ENCODE peak calls at places on chromosomes 12 and 14, in ten cellular contexts. A is SJSA1, J is MM.1S, E is breast epithelium, W is BJ, B is GM23338, D is adrenal gland, Q is psoas muscle, U is left ventricle myocardium inferior, F is prostate gland. Z is an unnamed sample.

GRCh38 chr14:61567838-61568571 is 127.3 kb upstream of the HIF1A start:
- DNase-seq in E (no peak), B (peak; percentile 38), A (no peak), Q (no peak), F (no peak), W (no peak), U (no peak), J (no peak), D (no peak), Z (no peak)

GRCh38 chr12:3225154-3225795 is 148.1 kb downstream of the TSPAN9 start:
- DNase-seq in B (no peak), J (no peak), Q (no peak), U (no peak), W (no peak), E (no peak), D (no peak), A (peak; percentile 74), F (no peak), Z (no peak)

GRCh38 chr12:132310181-132311040 is 19.0 kb downstream of the GALNT9 start:
- DNase-seq in U (no peak), W (no peak), J (no peak), E (no peak), A (no peak), Q (peak; percentile 9), B (no peak), D (no peak), F (no peak), Z (peak; percentile 55)

GRCh38 chr12:52975820-52976573 is 27.1 kb downstream of the KRT18 start:
- DNase-seq in D (no peak), U (no peak), J (no peak), A (peak; percentile 76), W (no peak), E (no peak), F (no peak), Q (no peak), B (peak; percentile 74), Z (no peak)

GRCh38 chr14:32724864-32725550 is 213.7 kb upstream of the NPAS3 start:
- DNase-seq in J (no peak), D (no peak), U (no peak), A (peak; percentile 50), Q (no peak), B (peak; percentile 15), F (no peak), E (no peak), W (peak; percentile 85), Z (peak; percentile 6)

GRCh38 chr12:95836630-95837239 is 22.0 kb upstream of the SNRPF start:
- DNase-seq in F (no peak), A (no peak), E (no peak), B (no peak), D (no peak), Q (no peak), W (no peak), U (no peak), J (no peak), Z (peak; percentile 46)

GRCh38 chr12:57813971-57814771 is 4.4 kb downstream of the AVIL start:
- DNase-seq in E (no peak), J (no peak), B (no peak), A (no peak), U (no peak), F (no peak), W (no peak), Q (peak; percentile 47), D (no peak), Z (peak; percentile 71)

GRCh38 chr12:88308825-88309224 is 166.7 kb downstream of the TMTC3 start:
- DNase-seq in D (no peak), J (no peak), F (no peak), W (peak; percentile 58), B (no peak), U (no peak), A (no peak), Q (no peak), E (no peak), Z (no peak)

GRCh38 chr14:36816481-36816880 is 154.8 kb downstream of the PAX9 start:
- DNase-seq in U (no peak), B (no peak), J (no peak), E (no peak), W (no peak), A (no peak), D (no peak), F (no peak), Q (no peak), Z (no peak)

GRCh38 chr12:5561057-5561456 is 129.1 kb downstream of the NTF3 start:
- DNase-seq in F (no peak), J (no peak), Q (no peak), W (no peak), B (no peak), U (no peak), D (no peak), E (no peak), A (no peak), Z (no peak)

GRCh38 chr12:58509116-58509885 is 411.0 kb downstream of the LRIG3 start:
- DNase-seq in F (no peak), W (no peak), J (no peak), U (no peak), B (no peak), E (no peak), D (no peak), Q (no peak), A (no peak), Z (no peak)

GRCh38 chr12:120688527-120689071 is 1.6 kb downstream of the MLEC start:
- DNase-seq in E (no peak), A (no peak), J (no peak), W (no peak), D (no peak), U (no peak), Q (no peak), B (no peak), F (no peak), Z (peak; percentile 20)

GRCh38 chr14:100898465-100898864 is 5.1 kb downstream of the RTL1 start:
- DNase-seq in A (no peak), B (no peak), J (no peak), D (peak; percentile 23), F (no peak), Q (no peak), E (no peak), W (no peak), U (no peak), Z (no peak)
- H3K27me3 ChIP-seq in A (no peaks in the 10 kb centered on the region), B (peaks cover 16% of the 10 kb centered on the region), J (peaks cover 38% of the 10 kb centered on the region), D (no peaks in the 10 kb centered on the region), F (no peaks in the 10 kb centered on the region), Q (no peaks in the 10 kb centered on the region), E (peaks cover 21% of the 10 kb centered on the region), W (no peaks in the 10 kb centered on the region), U (peaks cover 97% of the 10 kb centered on the region), Z (no peaks in the 10 kb centered on the region)

GRCh38 chr12:38983117-38983571 is 77.8 kb upstream of the CPNE8 start:
- DNase-seq in E (no peak), F (no peak), D (no peak), U (no peak), J (no peak), B (no peak), A (no peak), Q (no peak), W (no peak), Z (no peak)
- H3K27me3 ChIP-seq in E (no peaks in the 10 kb centered on the region), F (no peaks in the 10 kb centered on the region), D (no peaks in the 10 kb centered on the region), U (no peaks in the 10 kb centered on the region), J (no peaks in the 10 kb centered on the region), B (no peaks in the 10 kb centered on the region), A (no peaks in the 10 kb centered on the region), Q (no peaks in the 10 kb centered on the region), W (no peaks in the 10 kb centered on the region), Z (no peaks in the 10 kb centered on the region)

GRCh38 chr12:48025281-48025680 is 21.0 kb upstream of the COL2A1 start:
- DNase-seq in U (no peak), J (no peak), B (no peak), D (no peak), W (no peak), E (no peak), A (peak; percentile 93), F (no peak), Q (no peak), Z (no peak)
- H3K27me3 ChIP-seq in U (peaks cover 23% of the 10 kb centered on the region), J (no peaks in the 10 kb centered on the region), B (peaks cover 100% of the 10 kb centered on the region), D (no peaks in the 10 kb centered on the region), W (peaks cover 19% of the 10 kb centered on the region), E (no peaks in the 10 kb centered on the region), A (peaks cover 100% of the 10 kb centered on the region), F (no peaks in the 10 kb centered on the region), Q (no peaks in the 10 kb centered on the region), Z (peaks cover 2% of the 10 kb centered on the region)

DNA sequence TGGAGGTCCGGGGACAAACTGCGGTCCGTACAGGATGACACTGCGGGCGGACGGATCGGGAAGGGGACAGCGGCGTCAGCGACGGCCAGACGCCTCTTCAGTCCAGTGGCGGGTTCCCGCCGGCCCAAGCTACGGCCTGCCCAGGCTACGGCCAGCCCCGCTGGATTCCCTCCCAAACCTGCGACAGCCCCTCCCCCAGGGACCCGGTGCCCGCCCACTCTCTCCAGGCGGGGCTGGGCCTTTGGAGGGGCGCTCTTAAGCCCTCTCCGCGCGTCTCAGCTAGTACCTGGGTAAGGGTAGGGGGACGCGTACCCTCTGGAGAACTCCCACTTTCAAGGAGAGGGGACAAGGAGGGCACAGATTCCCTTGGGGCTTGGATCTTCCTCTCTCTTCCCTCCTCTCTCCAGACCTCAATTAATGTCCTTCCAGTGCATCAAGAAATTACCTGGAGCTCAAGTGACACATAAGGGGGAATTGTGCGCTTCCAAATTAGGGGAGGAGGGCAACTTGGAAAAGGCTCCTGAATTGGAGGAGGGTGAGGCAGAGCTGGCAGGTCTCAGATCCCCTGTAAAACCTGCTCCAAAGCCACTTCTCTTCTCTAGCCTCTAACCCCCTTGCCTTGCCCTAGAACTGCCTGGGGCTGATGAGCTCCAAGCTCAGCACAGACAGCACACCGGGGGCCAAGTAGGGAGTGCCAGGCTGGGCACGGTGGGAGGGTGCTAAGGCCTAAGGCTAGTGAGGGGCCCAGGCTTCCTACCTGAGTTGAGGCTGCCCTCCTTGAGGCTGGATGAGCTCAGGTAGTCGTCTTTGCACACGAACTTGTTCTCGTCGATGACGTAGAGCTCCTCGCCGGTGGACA is 3.1 kb downstream of the LHX5 start:
- DNase-seq in B (peak; percentile 69), E (no peak), Q (no peak), U (no peak), D (no peak), F (no peak), A (no peak), W (no peak), J (no peak), Z (no peak)
- H3K27me3 ChIP-seq in B (peaks cover 100% of the 10 kb centered on the region), E (peaks cover 100% of the 10 kb centered on the region), Q (peaks cover 9% of the 10 kb centered on the region), U (peaks cover 100% of the 10 kb centered on the region), D (peaks cover 98% of the 10 kb centered on the region), F (peaks cover 79% of the 10 kb centered on the region), A (peaks cover 100% of the 10 kb centered on the region), W (peaks cover 90% of the 10 kb centered on the region), J (peaks cover 54% of the 10 kb centered on the region), Z (peaks cover 98% of the 10 kb centered on the region)

GRCh38 chr14:97218713-97219355 is 421.7 kb downstream of the VRK1 start:
- DNase-seq in A (no peak), D (no peak), Q (no peak), J (no peak), W (no peak), F (no peak), U (no peak), B (peak; percentile 77), E (no peak), Z (peak; percentile 26)

GRCh38 chr14:97218336-97218712 is 421.1 kb downstream of the VRK1 start:
- DNase-seq in F (no peak), U (no peak), J (no peak), B (peak; percentile 77), E (no peak), W (no peak), Q (no peak), A (no peak), D (no peak), Z (no peak)

GRCh38 chr14:97221572-97221971 is 424.4 kb downstream of the VRK1 start:
- DNase-seq in A (no peak), F (no peak), Q (no peak), W (no peak), J (no peak), D (no peak), U (no peak), B (no peak), E (no peak), Z (no peak)

GRCh38 chr14:97217094-97217885 is 420.1 kb downstream of the VRK1 start:
- DNase-seq in B (peak; percentile 55), U (no peak), F (no peak), Q (no peak), A (no peak), D (no peak), W (no peak), E (no peak), J (no peak), Z (no peak)

GRCh38 chr14:97219356-97220017 is 422.3 kb downstream of the VRK1 start:
- DNase-seq in D (no peak), Q (no peak), B (peak; percentile 21), F (no peak), A (no peak), J (no peak), W (no peak), U (no peak), E (no peak), Z (no peak)
- H3K27me3 ChIP-seq in D (peaks cover 23% of the 10 kb centered on the region), Q (no peaks in the 10 kb centered on the region), B (peaks cover 12% of the 10 kb centered on the region), F (peaks cover 10% of the 10 kb centered on the region), A (peaks cover 6% of the 10 kb centered on the region), J (no peaks in the 10 kb centered on the region), W (no peaks in the 10 kb centered on the region), U (peaks cover 72% of the 10 kb centered on the region), E (peaks cover 39% of the 10 kb centered on the region), Z (no peaks in the 10 kb centered on the region)

Z was measured in MG63.